ENCODE peak calls at places on chromosomes 7 and 10, in four cellular contexts. N is brain microvascular endothelial cell, V is fibroblast of mammary gland, J is Caco-2. G is an unnamed sample.
A peak's percentile ranks its signal among the peaks of the same experiment; 100 is the strongest.

GRCh38 chr10:6068006-6068405 is 5.8 kb upstream of the IL2RA start:
- DNase-seq in J (no peak), N (no peak), V (no peak), G (no peak)

GRCh38 chr7:137480824-137481365 is 137.4 kb upstream of the PTN start:
- DNase-seq in V (peak; percentile 17), N (no peak), J (no peak), G (peak; percentile 20)

GRCh38 chr10:78428579-78428978 is 394.9 kb downstream of the RPS24 start:
- DNase-seq in V (no peak), N (no peak), J (no peak), G (no peak)

GRCh38 chr10:33335800-33336605 is 1.5 kb upstream of the NRP1 start:
- DNase-seq in V (peak; percentile 84), J (peak; percentile 80), N (peak; percentile 39), G (peak; percentile 94)

GRCh38 chr10:89535185-89536012 is at the start of gene SLC16A12:
- DNase-seq in V (no peak), J (no peak), N (no peak), G (peak; percentile 43)

GRCh38 chr7:37352974-37353948 is 95.4 kb downstream of the ELMO1 start:
- DNase-seq in V (no peak), N (no peak), J (peak; percentile 42), G (no peak)

GRCh38 chr7:120860151-120860550 is 2.2 kb upstream of the TSPAN12 start:
- DNase-seq in N (no peak), V (no peak), J (no peak), G (no peak)

GRCh38 chr10:68423522-68423921 is 16.4 kb upstream of the RUFY2 start:
- DNase-seq in N (no peak), J (no peak), V (no peak), G (no peak)

GRCh38 chr10:73968101-73968515 is 29.8 kb upstream of the VCL start:
- DNase-seq in V (no peak), J (no peak), N (no peak), G (no peak)

GRCh38 chr7:44279286-44279685 is 46.1 kb downstream of the CAMK2B start:
- DNase-seq in J (no peak), V (no peak), N (no peak), G (no peak)

GRCh38 chr10:17836917-17837316 is 27.8 kb downstream of the MRC1 start:
- DNase-seq in J (peak; percentile 79), N (peak; percentile 69), V (peak; percentile 55), G (peak; percentile 60)

GRCh38 chr10:108586424-108586823 is 1336.9 kb downstream of the XPNPEP1 start:
- DNase-seq in J (no peak), V (no peak), N (no peak), G (no peak)

GRCh38 chr10:120503695-120504094 is 46.7 kb downstream of the PLPP4 start:
- DNase-seq in J (no peak), V (no peak), N (no peak), G (no peak)

GRCh38 chr7:142355328-142355727 is 97.5 kb upstream of the PRSS58 start:
- DNase-seq in N (peak; percentile 7), V (peak; percentile 86), J (no peak), G (peak; percentile 4)

GRCh38 chr7:139915864-139916716 is 87.0 kb downstream of the TBXAS1 start:
- DNase-seq in N (peak; percentile 97), J (no peak), V (peak; percentile 100), G (peak; percentile 94)

GRCh38 chr7:54932818-54933543 is 85.8 kb upstream of the EGFR start:
- DNase-seq in J (peak; percentile 76), N (peak; percentile 57), V (peak; percentile 58), G (peak; percentile 75)

GRCh38 chr7:54931532-54931931 is 87.3 kb upstream of the EGFR start:
- DNase-seq in N (no peak), J (no peak), V (no peak), G (no peak)

GRCh38 chr7:54933610-54934009 is 85.2 kb upstream of the EGFR start:
- DNase-seq in N (no peak), V (no peak), J (no peak), G (no peak)
- H3K4me3 ChIP-seq in N (peak overlapping the region; percentile 54), V (peak overlapping the region; percentile 46), J (peak overlapping the region; percentile 48), G (peak overlapping the region; percentile 65)

GRCh38 chr10:49161411-49161997 is 26.7 kb downstream of the TMEM273 start:
- DNase-seq in N (peak; percentile 55), J (no peak), V (peak; percentile 75), G (peak; percentile 43)
- TF ChIP-seq CTCF in N (peak; percentile 66), J (peak; percentile 55), V (peak; percentile 50), G (peak; percentile 47)

DNA sequence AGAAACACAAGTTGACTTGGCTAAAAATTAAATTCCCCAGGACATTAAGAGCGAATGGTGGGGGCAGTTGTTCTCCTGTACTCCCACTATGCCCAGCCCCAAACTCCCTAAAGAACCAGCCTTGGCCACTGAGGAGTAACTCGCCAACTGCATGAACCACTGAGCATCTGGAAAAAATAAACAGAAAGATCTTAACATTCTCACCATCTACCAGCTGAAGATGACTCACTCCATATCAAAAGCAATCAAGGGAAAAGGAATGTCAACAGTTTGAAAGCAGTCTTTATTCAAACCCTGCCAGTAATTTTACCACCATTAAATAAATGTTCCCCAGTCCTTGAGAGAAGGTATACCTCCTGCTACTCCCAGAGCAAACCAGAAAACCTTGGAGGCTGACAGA is 45.4 kb downstream of the CTTNBP2 start:
- DNase-seq in N (peak; percentile 44), J (no peak), V (peak; percentile 69), G (peak; percentile 76)
- H3K4me3 ChIP-seq in N (no peak overlapping the region), J (no peak overlapping the region), V (no peak overlapping the region), G (no peak overlapping the region)

GRCh38 chr10:87650838-87651237 is 8.8 kb upstream of the PAPSS2 start:
- DNase-seq in J (no peak), N (no peak), V (no peak), G (no peak)
- TF ChIP-seq CTCF in J (no peak), N (no peak), V (no peak), G (no peak)

DNA sequence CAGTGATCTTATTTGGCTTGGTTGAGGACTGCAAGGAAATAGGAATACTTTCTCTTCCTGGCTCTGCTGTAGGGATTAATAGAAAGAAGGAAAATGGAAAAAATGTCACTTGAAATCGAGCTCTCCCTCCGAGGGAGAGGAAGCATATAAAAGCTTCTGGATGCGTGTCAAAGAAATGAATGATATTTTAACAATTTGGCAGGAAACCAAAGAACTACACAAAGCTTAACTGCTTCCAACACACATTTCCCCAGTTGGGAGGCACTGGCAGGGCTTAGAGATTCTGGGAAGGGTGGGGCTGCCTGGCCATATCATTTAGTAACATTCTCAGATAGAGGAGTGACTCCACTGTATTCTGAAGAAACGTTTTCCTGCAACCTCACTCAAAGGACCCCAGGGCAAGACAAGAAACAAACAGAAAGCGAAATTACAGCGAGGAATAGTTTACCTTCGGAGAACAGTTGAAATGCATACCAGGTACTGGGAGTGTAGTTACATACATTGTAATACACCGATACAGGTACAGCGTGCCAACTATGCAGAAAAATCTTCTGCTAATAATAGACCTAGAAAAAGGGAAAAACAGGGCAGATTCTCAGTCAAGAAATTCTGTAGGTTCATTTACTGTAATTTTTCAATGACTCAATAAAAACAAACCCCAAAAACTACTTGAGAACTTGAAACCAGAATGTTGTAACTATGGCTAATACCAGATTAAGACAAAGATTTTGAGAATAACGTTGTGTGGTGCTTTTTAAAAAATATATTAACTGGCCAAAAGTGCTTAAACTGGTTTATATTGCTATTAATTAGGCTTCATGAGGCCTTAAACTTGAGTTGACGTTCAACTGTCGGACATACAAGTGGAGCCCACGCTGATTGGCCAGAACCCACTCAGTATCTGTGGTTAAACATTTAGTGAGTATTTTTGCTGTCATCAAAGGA is 75.7 kb upstream of the ASAH2 start:
- DNase-seq in N (peak; percentile 45), V (peak; percentile 85), J (no peak), G (peak; percentile 75)
- H3K4me3 ChIP-seq in N (no peak overlapping the region), V (no peak overlapping the region), J (no peak overlapping the region), G (no peak overlapping the region)

GRCh38 chr10:47241946-47242900 is 57.8 kb upstream of the GDF10 start:
- DNase-seq in J (peak; percentile 21), V (no peak), N (no peak), G (no peak)
- TF ChIP-seq CTCF in J (no peak), V (no peak), N (no peak), G (no peak)

DNA sequence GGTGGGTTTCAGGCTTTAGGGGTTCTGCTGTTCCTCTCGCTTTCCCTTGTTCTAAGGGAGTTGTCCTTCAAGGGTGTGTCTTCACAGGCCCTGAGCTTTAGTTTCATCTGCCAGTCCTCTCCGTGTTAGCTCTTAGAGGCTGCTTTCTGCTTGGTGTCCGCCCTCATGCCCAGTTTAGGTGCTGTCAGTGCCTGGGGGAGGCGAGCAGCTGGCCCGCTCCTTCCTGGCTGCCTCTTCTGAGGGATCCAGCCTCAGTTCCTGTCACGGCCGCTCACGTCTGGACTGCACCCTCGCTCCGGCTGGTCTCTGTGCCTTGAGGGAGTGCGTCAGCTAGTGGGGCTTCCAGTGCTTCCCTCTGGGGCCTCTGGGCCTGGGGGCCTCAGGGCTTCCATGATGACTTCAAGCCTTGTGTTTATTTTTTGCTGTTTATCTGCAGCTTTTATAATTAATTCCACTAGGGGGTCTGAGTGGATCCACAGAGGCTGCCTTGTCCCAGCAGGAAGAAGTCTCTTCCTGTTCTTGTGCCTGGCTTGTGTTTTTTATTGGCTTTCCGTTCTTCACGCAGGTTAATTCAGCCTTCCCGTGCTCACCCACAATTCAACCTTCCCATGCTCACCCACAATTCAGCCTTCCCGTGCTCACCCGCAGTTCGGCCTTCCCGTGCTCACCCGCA is 33.0 kb downstream of the WDR37 start:
- DNase-seq in N (no peak), V (no peak), J (peak; percentile 21), G (no peak)
- H3K4me3 ChIP-seq in N (no peak overlapping the region), V (no peak overlapping the region), J (no peak overlapping the region), G (no peak overlapping the region)

GRCh38 chr7:7112868-7113267 is 69.5 kb upstream of the C1GALT1 start:
- DNase-seq in J (no peak), N (no peak), V (no peak), G (no peak)
- TF ChIP-seq CTCF in J (no peak), N (no peak), V (no peak), G (no peak)

DNA sequence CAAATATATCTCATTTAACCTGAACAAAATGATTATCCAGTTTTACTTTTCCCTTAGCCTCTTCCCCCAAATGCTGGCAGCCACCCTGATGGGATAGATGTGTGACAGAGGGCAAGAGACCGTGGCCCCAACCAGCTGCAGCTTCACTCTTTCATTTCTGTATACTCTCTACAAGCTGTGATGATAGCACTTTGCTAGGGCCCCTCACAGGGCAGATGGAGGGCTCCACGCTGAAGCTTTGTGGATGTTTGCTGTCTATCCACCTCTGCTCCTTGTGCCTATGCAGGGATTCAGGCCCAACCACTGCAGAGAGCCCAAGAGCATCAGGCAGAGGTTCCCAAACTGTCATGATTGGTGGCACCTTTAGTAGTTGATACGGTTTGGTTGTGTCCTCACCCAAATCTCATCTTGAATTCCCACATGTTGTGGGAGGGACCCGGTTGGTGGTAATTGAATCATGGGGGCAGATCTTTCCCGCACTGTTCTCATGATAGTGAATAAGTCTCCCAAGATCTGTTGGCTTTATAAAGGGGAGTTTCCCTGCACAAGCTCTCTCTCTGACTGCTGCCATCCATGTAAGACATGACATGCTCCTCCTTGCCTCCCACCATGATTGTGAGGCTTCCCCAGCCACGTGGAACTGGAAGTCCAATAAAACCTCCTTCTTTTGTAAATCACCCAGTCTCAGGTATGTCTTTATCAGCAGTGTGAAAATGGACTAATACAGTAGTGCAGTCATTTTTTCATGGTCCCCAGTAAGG is 20.1 kb downstream of the HTRA1 start:
- DNase-seq in N (no peak), V (no peak), J (no peak), G (no peak)
- H3K4me3 ChIP-seq in N (no peak overlapping the region), V (no peak overlapping the region), J (no peak overlapping the region), G (no peak overlapping the region)

GRCh38 chr10:95289003-95289920 is 1.5 kb downstream of the PDLIM1 start:
- DNase-seq in V (no peak), N (no peak), J (peak; percentile 81), G (no peak)
- TF ChIP-seq CTCF in V (peak; percentile 26), N (peak; percentile 27), J (peak; percentile 21), G (no peak)

G was measured in foreskin fibroblast.